ENCODE peak calls at places on chromosomes 7 and 10, in eight cellular contexts. U is body of pancreas, C is IMR-90, P is stomach, O is progenitor cell of endocrine pancreas, I is left ventricle myocardium inferior, Z is cardiac fibroblast, L is endothelial cell. R is an unnamed sample.

GRCh38 chr7:29723599-29723998 is 82.7 kb upstream of the WIPF3 start:
- DNase-seq in U (no peak), C (peak), P (no peak), O (no peak), I (no peak), Z (peak), L (no peak), R (peak)

GRCh38 chr7:98231489-98232275 is 20.4 kb downstream of the TECPR1 start:
- DNase-seq in U (no peak), C (no peak), P (no peak), O (no peak), I (no peak), Z (no peak), L (no peak), R (no peak)

GRCh38 chr7:139431010-139431409 is 52.5 kb downstream of the KLRG2 start:
- DNase-seq in U (peak), C (no peak), P (peak), O (no peak), I (no peak), Z (no peak), L (no peak), R (no peak)

GRCh38 chr7:73436031-73436929 is 2.7 kb downstream of the FZD9 start:
- DNase-seq in U (no peak), C (no peak), P (no peak), O (no peak), I (no peak), Z (no peak), L (no peak), R (no peak)

GRCh38 chr10:17921378-17921777 is 30.3 kb upstream of the SLC39A12 start:
- DNase-seq in U (no peak), C (no peak), P (no peak), O (no peak), I (no peak), Z (no peak), L (no peak), R (no peak)

GRCh38 chr7:31935115-31935514 is 135.1 kb downstream of the PDE1C start:
- DNase-seq in U (no peak), C (no peak), P (no peak), O (no peak), I (no peak), Z (no peak), L (no peak), R (no peak)

GRCh38 chr10:33252324-33252723 is 82.1 kb downstream of the NRP1 start:
- DNase-seq in U (no peak), C (no peak), P (no peak), O (no peak), I (no peak), Z (no peak), L (no peak), R (no peak)

GRCh38 chr10:72912715-72913114 is 19.2 kb downstream of the OIT3 start:
- DNase-seq in U (no peak), C (no peak), P (no peak), O (no peak), I (no peak), Z (no peak), L (no peak), R (no peak)

GRCh38 chr10:86288695-86289576 is 77.7 kb downstream of the GRID1 start:
- DNase-seq in U (no peak), C (no peak), P (peak), O (no peak), I (no peak), Z (no peak), L (no peak), R (no peak)

GRCh38 chr7:43785425-43785824 is 26.9 kb downstream of the BLVRA start:
- DNase-seq in U (peak), C (peak), P (no peak), O (no peak), I (no peak), Z (peak), L (no peak), R (peak)

GRCh38 chr7:54833021-54833467 is 74.0 kb upstream of the SEC61G start:
- DNase-seq in U (no peak), C (no peak), P (no peak), O (no peak), I (no peak), Z (no peak), L (no peak), R (no peak)

GRCh38 chr7:81846398-81846797 is 76.6 kb upstream of the HGF start:
- DNase-seq in U (no peak), C (peak), P (no peak), O (no peak), I (no peak), Z (peak), L (no peak), R (peak)

GRCh38 chr7:27148776-27149641 is 1.4 kb upstream of the HOXA6 start:
- DNase-seq in U (no peak), C (no peak), P (no peak), O (no peak), I (no peak), Z (no peak), L (no peak), R (no peak)

GRCh38 chr10:96287392-96288105 is 16.2 kb upstream of the BLNK start:
- DNase-seq in U (peak), C (no peak), P (peak), O (no peak), I (no peak), Z (peak), L (no peak), R (peak)

GRCh38 chr10:125786547-125786946 is 10.9 kb upstream of the MMP21 start:
- DNase-seq in U (no peak), C (no peak), P (no peak), O (no peak), I (no peak), Z (no peak), L (no peak), R (no peak)

GRCh38 chr7:100604976-100605911 is 3.1 kb downstream of the PCOLCE start:
- DNase-seq in U (peak), C (no peak), P (peak), O (no peak), I (peak), Z (no peak), L (peak), R (no peak)

GRCh38 chr10:59072038-59072437 is 104.4 kb upstream of the PHYHIPL start:
- DNase-seq in U (no peak), C (no peak), P (no peak), O (no peak), I (no peak), Z (no peak), L (no peak), R (no peak)

GRCh38 chr10:92901819-92902234 is 53.5 kb downstream of the EXOC6 start:
- DNase-seq in U (no peak), C (no peak), P (no peak), O (no peak), I (no peak), Z (no peak), L (no peak), R (no peak)

GRCh38 chr7:75690121-75690523 is 48.6 kb downstream of the HIP1 start:
- DNase-seq in U (no peak), C (no peak), P (no peak), O (no peak), I (no peak), Z (no peak), L (no peak), R (no peak)

GRCh38 chr7:157440346-157441022 is 103.7 kb downstream of the DNAJB6 start:
- DNase-seq in U (no peak), C (no peak), P (no peak), O (no peak), I (no peak), Z (no peak), L (no peak), R (no peak)

GRCh38 chr10:133454204-133454893 is 604 bp downstream of the SCART1 start:
- DNase-seq in U (no peak), C (no peak), P (no peak), O (no peak), I (peak), Z (no peak), L (no peak), R (no peak)

GRCh38 chr10:33214174-33214573 is 120.3 kb downstream of the NRP1 start:
- DNase-seq in U (no peak), C (no peak), P (no peak), O (no peak), I (no peak), Z (no peak), L (no peak), R (no peak)

GRCh38 chr7:38211486-38211885 is 33.4 kb downstream of the STARD3NL start:
- DNase-seq in U (no peak), C (no peak), P (no peak), O (no peak), I (no peak), Z (no peak), L (no peak), R (peak)

GRCh38 chr10:101781984-101782810 is 1.0 kb downstream of the NPM3 start:
- DNase-seq in U (no peak), C (no peak), P (peak), O (no peak), I (no peak), Z (no peak), L (no peak), R (no peak)

GRCh38 chr10:4266387-4267083 is 481.5 kb upstream of the KLF6 start:
- DNase-seq in U (no peak), C (peak), P (no peak), O (no peak), I (no peak), Z (peak), L (no peak), R (peak)

GRCh38 chr7:143487566-143487965 is 9.9 kb downstream of the TAS2R41 start:
- DNase-seq in U (peak), C (peak), P (no peak), O (no peak), I (peak), Z (peak), L (no peak), R (peak)

GRCh38 chr10:18860591-18861205 is 187.9 kb upstream of the MALRD1 start:
- DNase-seq in U (no peak), C (peak), P (no peak), O (no peak), I (no peak), Z (no peak), L (no peak), R (peak)

GRCh38 chr7:13117103-13117502 is 429.7 kb downstream of the ARL4A start:
- DNase-seq in U (no peak), C (peak), P (no peak), O (no peak), I (no peak), Z (peak), L (no peak), R (peak)

GRCh38 chr7:13110107-13110506 is 422.7 kb downstream of the ARL4A start:
- DNase-seq in U (no peak), C (no peak), P (no peak), O (no peak), I (no peak), Z (no peak), L (no peak), R (no peak)

GRCh38 chr7:13115829-13116228 is 428.4 kb downstream of the ARL4A start:
- DNase-seq in U (no peak), C (no peak), P (no peak), O (no peak), I (no peak), Z (no peak), L (no peak), R (peak)

GRCh38 chr7:13111230-13111629 is 423.8 kb downstream of the ARL4A start:
- DNase-seq in U (no peak), C (peak), P (no peak), O (no peak), I (no peak), Z (no peak), L (no peak), R (peak)

DNA sequence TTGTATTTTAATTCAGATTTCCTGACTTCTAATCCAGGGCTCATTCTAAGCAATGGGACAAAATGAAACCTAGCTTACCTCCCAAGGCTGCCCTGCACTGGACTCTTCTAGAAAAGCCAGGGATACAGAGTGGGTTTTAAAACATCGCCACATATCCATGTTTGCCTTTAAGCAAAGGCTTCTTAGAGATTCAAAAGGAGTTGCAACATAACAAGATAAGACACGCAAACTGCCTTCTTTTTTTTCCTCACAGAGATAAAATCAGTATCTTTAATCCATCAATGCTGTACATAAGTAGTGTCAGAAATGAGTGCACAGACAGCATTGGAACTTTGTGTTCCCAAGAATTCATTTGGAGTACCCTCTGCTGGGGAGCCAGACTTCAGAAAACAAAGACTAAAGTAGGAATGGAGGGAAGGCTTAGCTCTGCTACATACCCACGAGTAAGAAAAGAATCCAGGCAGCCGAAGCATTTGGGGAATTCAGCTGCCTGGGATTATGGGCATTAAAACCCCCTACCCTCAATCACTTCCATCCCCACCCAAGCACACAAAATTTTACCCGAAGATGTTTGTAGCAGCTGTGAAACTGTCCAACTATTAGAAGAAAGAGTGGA is 427.8 kb downstream of the ARL4A start:
- DNase-seq in U (no peak), C (peak), P (no peak), O (no peak), I (no peak), Z (peak), L (no peak), R (peak)
- TF ChIP-seq CTCF in U (no peak), C (peak), P (no peak), O (no peak), I (no peak), Z (peak), L (no peak), R (no peak)

GRCh38 chr10:9682812-9683211 is 1334.9 kb upstream of the CELF2 start:
- DNase-seq in U (no peak), C (no peak), P (no peak), O (no peak), I (no peak), Z (no peak), L (no peak), R (no peak)

GRCh38 chr10:9685596-9685995 is 1332.1 kb upstream of the CELF2 start:
- DNase-seq in U (no peak), C (no peak), P (no peak), O (no peak), I (no peak), Z (no peak), L (no peak), R (no peak)

GRCh38 chr10:9684186-9684585 is 1333.5 kb upstream of the CELF2 start:
- DNase-seq in U (no peak), C (no peak), P (no peak), O (no peak), I (no peak), Z (no peak), L (no peak), R (no peak)

DNA sequence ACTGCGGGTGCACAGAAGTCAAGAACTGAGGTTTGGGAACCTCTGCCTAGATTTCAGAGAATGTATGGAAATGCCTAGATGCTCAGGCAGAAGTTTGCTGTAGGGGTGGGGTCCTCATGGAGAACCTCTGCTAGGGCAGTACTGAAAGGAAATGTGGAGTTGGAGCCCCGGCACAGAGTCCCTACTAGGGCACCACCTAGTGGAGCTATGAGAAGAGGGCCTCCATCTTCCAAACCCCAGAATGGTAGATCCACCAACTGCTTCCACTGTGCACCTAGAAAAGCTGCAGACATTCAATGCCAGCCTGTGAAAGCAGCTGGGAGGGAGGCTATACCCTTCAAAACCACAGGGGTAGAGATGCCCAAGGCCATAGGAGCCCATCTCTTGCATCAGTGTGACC is 1336.0 kb upstream of the CELF2 start:
- DNase-seq in U (no peak), C (no peak), P (no peak), O (no peak), I (no peak), Z (no peak), L (no peak), R (no peak)
- TF ChIP-seq CTCF in U (no peak), C (peak), P (no peak), O (no peak), I (no peak), Z (peak), L (no peak), R (no peak)

GRCh38 chr10:89954787-89955566 is 253.6 kb downstream of the KIF20B start:
- DNase-seq in U (no peak), C (no peak), P (no peak), O (no peak), I (no peak), Z (peak), L (no peak), R (peak)
- TF ChIP-seq CTCF in U (no peak), C (peak), P (peak), O (peak), I (peak), Z (peak), L (peak), R (peak)

GRCh38 chr10:43177588-43177987 is 39.3 kb downstream of the CSGALNACT2 start:
- DNase-seq in U (no peak), C (no peak), P (no peak), O (no peak), I (no peak), Z (peak), L (no peak), R (no peak)

GRCh38 chr10:43173120-43173519 is 34.9 kb downstream of the CSGALNACT2 start:
- DNase-seq in U (no peak), C (no peak), P (no peak), O (no peak), I (no peak), Z (no peak), L (no peak), R (no peak)

GRCh38 chr10:43172645-43173044 is 34.4 kb downstream of the CSGALNACT2 start:
- DNase-seq in U (no peak), C (no peak), P (no peak), O (no peak), I (no peak), Z (no peak), L (no peak), R (no peak)

GRCh38 chr10:43176271-43176670 is 38.0 kb downstream of the CSGALNACT2 start:
- DNase-seq in U (no peak), C (no peak), P (no peak), O (no peak), I (no peak), Z (no peak), L (no peak), R (no peak)

GRCh38 chr10:43174969-43175368 is 36.7 kb downstream of the CSGALNACT2 start:
- DNase-seq in U (no peak), C (no peak), P (no peak), O (no peak), I (no peak), Z (no peak), L (no peak), R (no peak)
- TF ChIP-seq CTCF in U (no peak), C (no peak), P (no peak), O (no peak), I (peak), Z (no peak), L (no peak), R (no peak)

GRCh38 chr7:78363866-78364265 is 565.3 kb downstream of the PHTF2 start:
- DNase-seq in U (no peak), C (no peak), P (no peak), O (no peak), I (no peak), Z (no peak), L (no peak), R (no peak)
- TF ChIP-seq CTCF in U (no peak), C (no peak), P (no peak), O (no peak), I (no peak), Z (no peak), L (no peak), R (no peak)

GRCh38 chr10:64731016-64731415 is 1209.8 kb downstream of the REEP3 start:
- DNase-seq in U (no peak), C (no peak), P (no peak), O (no peak), I (no peak), Z (no peak), L (no peak), R (no peak)

GRCh38 chr10:64738462-64738861 is 1217.3 kb downstream of the REEP3 start:
- DNase-seq in U (no peak), C (no peak), P (no peak), O (no peak), I (no peak), Z (no peak), L (no peak), R (no peak)

GRCh38 chr10:64732372-64732715 is 1211.1 kb downstream of the REEP3 start:
- DNase-seq in U (no peak), C (no peak), P (no peak), O (no peak), I (no peak), Z (no peak), L (no peak), R (no peak)

DNA sequence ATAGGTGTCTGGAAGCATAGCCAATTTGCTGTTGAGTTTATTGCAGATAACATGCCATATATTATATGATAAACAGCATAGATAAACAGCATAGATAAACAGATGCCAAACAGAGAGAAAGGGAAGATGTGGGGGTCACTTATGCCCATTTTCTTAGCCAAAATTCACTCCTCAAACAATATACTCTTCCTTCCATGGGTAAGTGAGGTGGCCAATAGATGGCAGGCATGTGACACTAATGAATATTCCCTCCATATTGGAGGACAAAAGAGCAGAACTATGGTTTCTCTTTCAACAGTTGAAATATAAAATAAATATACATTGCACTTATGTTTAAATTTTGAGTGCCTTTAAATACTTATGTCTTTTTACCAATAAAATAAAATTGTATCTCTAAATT is 1212.8 kb downstream of the REEP3 start:
- DNase-seq in U (peak), C (no peak), P (peak), O (no peak), I (no peak), Z (peak), L (peak), R (no peak)
- TF ChIP-seq CTCF in U (peak), C (peak), P (peak), O (peak), I (peak), Z (peak), L (no peak), R (no peak)

DNA sequence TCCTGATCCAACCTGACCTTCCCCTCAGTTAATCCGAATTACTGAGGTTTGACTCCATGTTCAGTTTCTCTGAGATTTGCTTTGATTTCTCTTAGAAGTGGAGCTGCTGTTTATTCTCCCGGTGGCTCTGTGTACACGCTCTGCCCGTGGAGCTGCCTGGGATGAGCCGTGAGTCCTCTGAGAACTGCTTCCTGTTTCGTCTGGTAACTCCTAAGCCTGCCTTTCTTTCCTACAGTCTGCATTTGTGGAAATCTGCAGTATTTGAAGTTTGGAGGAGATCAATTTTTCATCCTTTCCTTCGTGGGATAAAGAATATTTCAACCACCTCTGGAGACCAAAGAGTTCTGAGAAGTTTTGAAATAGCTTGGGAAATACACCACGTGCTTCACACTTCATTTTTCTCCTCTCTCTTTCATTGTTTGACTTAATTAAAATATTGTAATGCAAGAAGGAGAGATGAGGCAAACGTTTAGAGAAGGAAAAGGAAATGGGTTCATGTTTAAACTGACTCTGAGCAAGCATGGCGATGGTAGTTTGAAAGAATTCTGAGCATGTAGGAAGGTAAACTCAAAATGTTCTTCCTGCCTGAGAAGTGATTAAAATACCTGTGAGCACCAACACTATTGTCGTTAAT is 311.9 kb downstream of the LRMDA start:
- DNase-seq in U (no peak), C (no peak), P (no peak), O (no peak), I (no peak), Z (no peak), L (no peak), R (no peak)
- TF ChIP-seq CTCF in U (no peak), C (no peak), P (no peak), O (no peak), I (no peak), Z (no peak), L (no peak), R (no peak)

R was measured in fibroblast of the aortic adventitia.